ENCODE peak calls at places on chromosomes 11 and 22, in four cellular contexts. One of them, this sample, is unnamed.

GRCh38 chr22:38531251-38531956 is 25.3 kb upstream of the DDX17 start:
- DNase-seq in IMR-90: no peak
- DNase-seq in K562: no peak
- DNase-seq in endothelial cell of umbilical vein: no peak
- DNase-seq in this sample: no peak

GRCh38 chr11:67194096-67194495 is 72.2 kb upstream of the GRK2 start:
- DNase-seq in IMR-90: no peak
- DNase-seq in K562: no peak
- DNase-seq in endothelial cell of umbilical vein: no peak
- DNase-seq in this sample: no peak

GRCh38 chr11:67272327-67273259 is 6.3 kb downstream of the GRK2 start:
- DNase-seq in IMR-90: no peak
- DNase-seq in K562: no peak
- DNase-seq in endothelial cell of umbilical vein: no peak
- DNase-seq in this sample: no peak

GRCh38 chr22:47192106-47192650 is 429.7 kb downstream of the TBC1D22A start:
- DNase-seq in IMR-90: no peak
- DNase-seq in K562: no peak
- DNase-seq in endothelial cell of umbilical vein: no peak
- DNase-seq in this sample: no peak

GRCh38 chr11:124923296-124923695 is 4.2 kb downstream of the HEPN1 start:
- DNase-seq in IMR-90: no peak
- DNase-seq in K562: no peak
- DNase-seq in endothelial cell of umbilical vein: no peak
- DNase-seq in this sample: no peak

GRCh38 chr11:72072348-72072747 is 8.0 kb downstream of the NUMA1 start:
- DNase-seq in IMR-90: peak
- DNase-seq in K562: no peak
- DNase-seq in endothelial cell of umbilical vein: peak
- DNase-seq in this sample: no peak

GRCh38 chr11:88411265-88411664 is 73.7 kb upstream of the CTSC start:
- DNase-seq in IMR-90: peak
- DNase-seq in K562: no peak
- DNase-seq in endothelial cell of umbilical vein: no peak
- DNase-seq in this sample: no peak

GRCh38 chr22:47765757-47766156 is 1003.3 kb downstream of the TBC1D22A start:
- DNase-seq in IMR-90: no peak
- DNase-seq in K562: no peak
- DNase-seq in endothelial cell of umbilical vein: no peak
- DNase-seq in this sample: no peak

GRCh38 chr11:126992804-126993111 is 7.8 kb downstream of the KIRREL3 start:
- DNase-seq in IMR-90: peak
- DNase-seq in K562: no peak
- DNase-seq in endothelial cell of umbilical vein: no peak
- DNase-seq in this sample: no peak

GRCh38 chr11:16474659-16475058 is 118.3 kb upstream of the SOX6 start:
- DNase-seq in IMR-90: no peak
- DNase-seq in K562: no peak
- DNase-seq in endothelial cell of umbilical vein: no peak
- DNase-seq in this sample: no peak

GRCh38 chr11:78722786-78723185 is 148.1 kb upstream of the NARS2 start:
- DNase-seq in IMR-90: peak
- DNase-seq in K562: no peak
- DNase-seq in endothelial cell of umbilical vein: no peak
- DNase-seq in this sample: no peak

GRCh38 chr11:111561801-111562325 is 21.3 kb downstream of the LAYN start:
- DNase-seq in IMR-90: peak
- DNase-seq in K562: no peak
- DNase-seq in endothelial cell of umbilical vein: no peak
- DNase-seq in this sample: no peak

GRCh38 chr11:115458877-115459276 is 45.3 kb downstream of the CADM1 start:
- DNase-seq in IMR-90: peak
- DNase-seq in K562: no peak
- DNase-seq in endothelial cell of umbilical vein: no peak
- DNase-seq in this sample: no peak

GRCh38 chr22:20580179-20580578 is 72.8 kb downstream of the MED15 start:
- DNase-seq in IMR-90: no peak
- DNase-seq in K562: no peak
- DNase-seq in endothelial cell of umbilical vein: no peak
- DNase-seq in this sample: no peak

GRCh38 chr11:35334385-35335090 is 84.8 kb downstream of the SLC1A2 start:
- DNase-seq in IMR-90: no peak
- DNase-seq in K562: no peak
- DNase-seq in endothelial cell of umbilical vein: no peak
- DNase-seq in this sample: peak

GRCh38 chr11:9208726-9209501 is 56.2 kb downstream of the DENND5A start:
- DNase-seq in IMR-90: no peak
- DNase-seq in K562: peak
- DNase-seq in endothelial cell of umbilical vein: no peak
- DNase-seq in this sample: peak

GRCh38 chr11:34208266-34209135 is 103.1 kb downstream of the NAT10 start:
- DNase-seq in IMR-90: peak
- DNase-seq in K562: peak
- DNase-seq in endothelial cell of umbilical vein: no peak
- DNase-seq in this sample: no peak

GRCh38 chr11:24567380-24567779 is 70.5 kb downstream of the LUZP2 start:
- DNase-seq in IMR-90: no peak
- DNase-seq in K562: no peak
- DNase-seq in endothelial cell of umbilical vein: no peak
- DNase-seq in this sample: no peak

GRCh38 chr11:110059706-110060430 is 33.3 kb upstream of the ZC3H12C start:
- DNase-seq in IMR-90: peak
- DNase-seq in K562: no peak
- DNase-seq in endothelial cell of umbilical vein: no peak
- DNase-seq in this sample: no peak

GRCh38 chr11:33689089-33689488 is 11.5 kb downstream of the C11orf91 start:
- DNase-seq in IMR-90: no peak
- DNase-seq in K562: no peak
- DNase-seq in endothelial cell of umbilical vein: peak
- DNase-seq in this sample: no peak

GRCh38 chr11:92528051-92528450 is 303.4 kb downstream of the FAT3 start:
- DNase-seq in IMR-90: peak
- DNase-seq in K562: no peak
- DNase-seq in endothelial cell of umbilical vein: no peak
- DNase-seq in this sample: no peak

GRCh38 chr11:37511425-37511933 is 913.4 kb upstream of the RAG2 start:
- DNase-seq in IMR-90: peak
- DNase-seq in K562: no peak
- DNase-seq in endothelial cell of umbilical vein: no peak
- DNase-seq in this sample: no peak

GRCh38 chr22:45518580-45518991 is 15.9 kb downstream of the FBLN1 start:
- DNase-seq in IMR-90: no peak
- DNase-seq in K562: no peak
- DNase-seq in endothelial cell of umbilical vein: no peak
- DNase-seq in this sample: no peak

GRCh38 chr11:86938900-86939880 is 16.0 kb downstream of the FZD4 start:
- DNase-seq in IMR-90: peak
- DNase-seq in K562: peak
- DNase-seq in endothelial cell of umbilical vein: peak
- DNase-seq in this sample: no peak

GRCh38 chr11:11036185-11037161 is 178.6 kb upstream of the ZBED5 start:
- DNase-seq in IMR-90: peak
- DNase-seq in K562: peak
- DNase-seq in endothelial cell of umbilical vein: peak
- DNase-seq in this sample: no peak

GRCh38 chr11:15714641-15715399 is 600.1 kb downstream of the INSC start:
- DNase-seq in IMR-90: peak
- DNase-seq in K562: no peak
- DNase-seq in endothelial cell of umbilical vein: no peak
- DNase-seq in this sample: no peak

GRCh38 chr11:104254347-104254746 is 90.4 kb upstream of the PDGFD start:
- DNase-seq in IMR-90: no peak
- DNase-seq in K562: peak
- DNase-seq in endothelial cell of umbilical vein: peak
- DNase-seq in this sample: no peak

GRCh38 chr11:47797633-47798032 is 30.5 kb upstream of the FNBP4 start:
- DNase-seq in IMR-90: peak
- DNase-seq in K562: no peak
- DNase-seq in endothelial cell of umbilical vein: peak
- DNase-seq in this sample: no peak

GRCh38 chr11:35144103-35144741 is 5.3 kb downstream of the CD44 start:
- DNase-seq in IMR-90: peak
- DNase-seq in K562: no peak
- DNase-seq in endothelial cell of umbilical vein: no peak
- DNase-seq in this sample: peak

GRCh38 chr11:94128171-94128745 is 383 bp upstream of the PANX1 start:
- DNase-seq in IMR-90: no peak
- DNase-seq in K562: no peak
- DNase-seq in endothelial cell of umbilical vein: no peak
- DNase-seq in this sample: no peak
- TF ChIP-seq FOS in IMR-90: no peak
- TF ChIP-seq FOS in K562: no peak
- TF ChIP-seq FOS in endothelial cell of umbilical vein: no peak
- TF ChIP-seq FOS in this sample: no peak

GRCh38 chr11:8087756-8088155 is 6.7 kb downstream of the TUB start:
- DNase-seq in IMR-90: no peak
- DNase-seq in K562: no peak
- DNase-seq in endothelial cell of umbilical vein: no peak
- DNase-seq in this sample: no peak

GRCh38 chr11:8089791-8090510 is 8.9 kb downstream of the TUB start:
- DNase-seq in IMR-90: no peak
- DNase-seq in K562: no peak
- DNase-seq in endothelial cell of umbilical vein: no peak
- DNase-seq in this sample: no peak

GRCh38 chr11:8092587-8093424 is 11.8 kb downstream of the TUB start:
- DNase-seq in IMR-90: peak
- DNase-seq in K562: peak
- DNase-seq in endothelial cell of umbilical vein: peak
- DNase-seq in this sample: no peak

GRCh38 chr11:8091671-8092070 is 10.7 kb downstream of the TUB start:
- DNase-seq in IMR-90: no peak
- DNase-seq in K562: no peak
- DNase-seq in endothelial cell of umbilical vein: no peak
- DNase-seq in this sample: no peak

DNA sequence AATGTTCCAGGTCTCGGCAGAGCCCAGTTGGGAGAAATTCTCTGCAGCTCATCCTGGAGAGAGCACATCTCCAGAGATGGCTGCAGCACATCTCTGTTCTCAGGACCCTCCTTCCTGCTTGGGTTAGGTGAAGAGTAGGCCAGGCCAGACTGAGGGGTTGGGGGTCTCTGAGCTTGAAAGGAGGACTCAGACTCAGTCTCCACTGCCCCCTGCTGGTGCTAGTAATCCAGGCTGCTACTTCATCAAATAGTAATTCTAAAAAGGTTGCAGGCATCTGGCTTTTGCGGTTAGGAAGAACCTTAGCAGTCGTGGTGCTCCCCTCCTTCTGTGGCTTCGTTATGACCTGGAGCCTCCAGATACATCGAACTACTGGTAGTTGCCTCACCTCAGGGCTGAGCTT is 9.7 kb downstream of the TUB start:
- DNase-seq in IMR-90: no peak
- DNase-seq in K562: peak
- DNase-seq in endothelial cell of umbilical vein: peak
- DNase-seq in this sample: no peak
- TF ChIP-seq FOS in IMR-90: no peak
- TF ChIP-seq FOS in K562: no peak
- TF ChIP-seq FOS in endothelial cell of umbilical vein: no peak
- TF ChIP-seq FOS in this sample: no peak

GRCh38 chr11:1863352-1864215 is 10.7 kb downstream of the LSP1 start:
- DNase-seq in IMR-90: peak
- DNase-seq in K562: peak
- DNase-seq in endothelial cell of umbilical vein: peak
- DNase-seq in this sample: no peak

GRCh38 chr11:1864831-1865665 is 12.2 kb downstream of the LSP1 start:
- DNase-seq in IMR-90: no peak
- DNase-seq in K562: no peak
- DNase-seq in endothelial cell of umbilical vein: no peak
- DNase-seq in this sample: no peak

GRCh38 chr11:1861435-1862411 is 8.8 kb downstream of the LSP1 start:
- DNase-seq in IMR-90: no peak
- DNase-seq in K562: no peak
- DNase-seq in endothelial cell of umbilical vein: no peak
- DNase-seq in this sample: no peak

GRCh38 chr11:1864216-1864615 is 11.3 kb downstream of the LSP1 start:
- DNase-seq in IMR-90: no peak
- DNase-seq in K562: no peak
- DNase-seq in endothelial cell of umbilical vein: no peak
- DNase-seq in this sample: no peak

GRCh38 chr11:1862588-1863351 is 9.9 kb downstream of the LSP1 start:
- DNase-seq in IMR-90: no peak
- DNase-seq in K562: no peak
- DNase-seq in endothelial cell of umbilical vein: no peak
- DNase-seq in this sample: no peak
- TF ChIP-seq FOS in IMR-90: no peak
- TF ChIP-seq FOS in K562: no peak
- TF ChIP-seq FOS in endothelial cell of umbilical vein: no peak
- TF ChIP-seq FOS in this sample: no peak

DNA sequence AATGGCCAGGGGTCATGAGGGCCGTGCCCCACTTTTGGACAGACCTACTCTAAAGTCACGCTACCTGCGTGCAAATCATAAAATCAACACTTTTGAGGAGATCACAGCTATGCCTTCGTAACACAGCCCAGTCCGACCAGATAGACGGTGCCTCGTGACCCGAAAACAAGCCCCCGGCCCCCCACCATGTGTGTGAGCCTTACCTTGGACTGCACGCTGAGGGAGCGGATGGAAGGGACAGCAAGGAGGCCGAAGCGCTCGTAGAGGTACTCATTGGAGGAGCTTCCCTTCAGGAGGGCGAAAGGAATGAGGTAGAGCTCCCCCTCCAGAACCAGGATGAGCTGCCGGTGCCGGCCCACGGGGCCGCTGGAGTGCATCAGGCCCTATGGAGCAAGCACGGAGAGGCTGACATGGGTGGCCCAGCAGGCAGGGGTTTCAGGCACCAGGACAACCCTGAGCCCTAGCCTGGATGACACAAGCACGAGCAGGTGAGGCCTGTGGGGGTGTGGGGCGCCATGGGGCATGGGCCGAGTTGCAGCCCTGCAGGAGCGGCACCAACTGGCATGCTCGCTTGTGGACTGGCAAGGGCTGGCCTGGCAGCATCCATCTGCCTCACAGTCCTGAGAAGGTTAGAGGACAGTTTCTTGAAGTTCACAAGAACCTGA is 82.2 kb upstream of the PITPNB start:
- DNase-seq in IMR-90: no peak
- DNase-seq in K562: no peak
- DNase-seq in endothelial cell of umbilical vein: no peak
- DNase-seq in this sample: no peak
- TF ChIP-seq FOS in IMR-90: no peak
- TF ChIP-seq FOS in K562: no peak
- TF ChIP-seq FOS in endothelial cell of umbilical vein: no peak
- TF ChIP-seq FOS in this sample: no peak

GRCh38 chr11:128455766-128456165 is 131.6 kb downstream of the ETS1 start:
- DNase-seq in IMR-90: no peak
- DNase-seq in K562: no peak
- DNase-seq in endothelial cell of umbilical vein: no peak
- DNase-seq in this sample: no peak

GRCh38 chr11:128456566-128457268 is 130.6 kb downstream of the ETS1 start:
- DNase-seq in IMR-90: no peak
- DNase-seq in K562: no peak
- DNase-seq in endothelial cell of umbilical vein: no peak
- DNase-seq in this sample: no peak

GRCh38 chr11:128451651-128452470 is 135.5 kb downstream of the ETS1 start:
- DNase-seq in IMR-90: peak
- DNase-seq in K562: no peak
- DNase-seq in endothelial cell of umbilical vein: no peak
- DNase-seq in this sample: no peak

GRCh38 chr11:128450882-128451647 is 136.3 kb downstream of the ETS1 start:
- DNase-seq in IMR-90: no peak
- DNase-seq in K562: no peak
- DNase-seq in endothelial cell of umbilical vein: no peak
- DNase-seq in this sample: no peak

GRCh38 chr11:128453444-128454336 is 133.7 kb downstream of the ETS1 start:
- DNase-seq in IMR-90: peak
- DNase-seq in K562: no peak
- DNase-seq in endothelial cell of umbilical vein: no peak
- DNase-seq in this sample: no peak
- TF ChIP-seq FOS in IMR-90: peak
- TF ChIP-seq FOS in K562: no peak
- TF ChIP-seq FOS in endothelial cell of umbilical vein: no peak
- TF ChIP-seq FOS in this sample: no peak